ENCODE peak calls at places on chromosomes 6 and 20, in five cellular contexts. M, Z, D, U and A are unnamed samples.

GRCh38 chr6:15017251-15017650 is 228.6 kb upstream of the JARID2 start:
- DNase-seq in M (peak; percentile 17), Z (no peak), D (no peak), U (peak; percentile 48), A (peak; percentile 60)

GRCh38 chr6:219019-219570 is 73.2 kb upstream of the DUSP22 start:
- DNase-seq in M (no peak), Z (no peak), D (no peak), U (no peak), A (no peak)

GRCh38 chr6:125746731-125747588 is 2.5 kb upstream of the HEY2 start:
- DNase-seq in M (peak; percentile 39), Z (peak; percentile 83), D (peak; percentile 50), U (no peak), A (peak; percentile 86)

GRCh38 chr20:46111028-46111835 is 6.9 kb upstream of the CD40 start:
- DNase-seq in M (no peak), Z (no peak), D (peak; percentile 44), U (no peak), A (no peak)

GRCh38 chr6:111013144-111013905 is 31.5 kb downstream of the RPF2 start:
- DNase-seq in M (peak; percentile 4), Z (no peak), D (no peak), U (no peak), A (no peak)

GRCh38 chr6:130696806-130697205 is 130.4 kb upstream of the SMLR1 start:
- DNase-seq in M (peak; percentile 22), Z (no peak), D (no peak), U (no peak), A (no peak)

GRCh38 chr6:13863699-13864155 is 49.4 kb upstream of the MCUR1 start:
- DNase-seq in M (no peak), Z (no peak), D (no peak), U (no peak), A (no peak)

GRCh38 chr20:57214427-57214826 is 52.0 kb downstream of the BMP7 start:
- DNase-seq in M (no peak), Z (no peak), D (no peak), U (no peak), A (no peak)

GRCh38 chr20:49460916-49461315 is 21.6 kb downstream of the KCNB1 start:
- DNase-seq in M (no peak), Z (no peak), D (no peak), U (no peak), A (no peak)

GRCh38 chr20:51953731-51954340 is 151.5 kb upstream of the SALL4 start:
- DNase-seq in M (no peak), Z (no peak), D (no peak), U (no peak), A (no peak)

GRCh38 chr6:108728826-108729225 is 119.4 kb upstream of the ARMC2 start:
- DNase-seq in M (no peak), Z (no peak), D (no peak), U (peak; percentile 52), A (no peak)

GRCh38 chr20:20321917-20322316 is 46.0 kb upstream of the INSM1 start:
- DNase-seq in M (no peak), Z (no peak), D (no peak), U (no peak), A (no peak)

GRCh38 chr20:3738109-3739053 is 5.9 kb downstream of the HSPA12B start:
- DNase-seq in M (no peak), Z (no peak), D (no peak), U (no peak), A (no peak)

GRCh38 chr6:103672169-103672568 is 1187.5 kb downstream of the HACE1 start:
- DNase-seq in M (no peak), Z (no peak), D (no peak), U (peak; percentile 50), A (no peak)

GRCh38 chr20:49276895-49277785 is 717 bp downstream of the ZNFX1 start:
- DNase-seq in M (no peak), Z (peak; percentile 91), D (no peak), U (peak; percentile 32), A (peak; percentile 28)

GRCh38 chr20:48769111-48769879 is 58.5 kb downstream of the PREX1 start:
- DNase-seq in M (no peak), Z (peak; percentile 88), D (no peak), U (no peak), A (peak; percentile 58)

GRCh38 chr6:118940770-118941169 is 5.8 kb upstream of the MCM9 start:
- DNase-seq in M (no peak), Z (no peak), D (no peak), U (no peak), A (no peak)

GRCh38 chr6:108277295-108277694 is 16.5 kb upstream of the SNX3 start:
- DNase-seq in M (no peak), Z (no peak), D (no peak), U (no peak), A (no peak)

GRCh38 chr6:127634178-127634577 is 57.2 kb downstream of the C6orf58 start:
- DNase-seq in M (no peak), Z (no peak), D (no peak), U (no peak), A (no peak)

GRCh38 chr6:9388596-9388995 is 953.3 kb upstream of the SLC35B3 start:
- DNase-seq in M (no peak), Z (no peak), D (no peak), U (no peak), A (no peak)

GRCh38 chr6:81145506-81145905 is 607.0 kb downstream of the TENT5A start:
- DNase-seq in M (no peak), Z (no peak), D (no peak), U (no peak), A (no peak)

GRCh38 chr6:125986295-125986955 is at the start of gene TRMT11:
- DNase-seq in M (peak; percentile 82), Z (peak; percentile 94), D (peak; percentile 84), U (peak; percentile 94), A (peak; percentile 95)

GRCh38 chr6:16704706-16705402 is 56.4 kb downstream of the ATXN1 start:
- DNase-seq in M (peak; percentile 79), Z (no peak), D (peak; percentile 41), U (no peak), A (no peak)

GRCh38 chr6:52262620-52263344 is 18.5 kb upstream of the IL17F start:
- DNase-seq in M (no peak), Z (no peak), D (no peak), U (no peak), A (no peak)

GRCh38 chr20:14612389-14612788 is 275.0 kb upstream of the FLRT3 start:
- DNase-seq in M (peak; percentile 4), Z (no peak), D (peak; percentile 89), U (no peak), A (no peak)

GRCh38 chr6:136784910-136785746 is 7.1 kb downstream of the MAP3K5 start:
- DNase-seq in M (no peak), Z (peak; percentile 91), D (peak; percentile 31), U (peak; percentile 41), A (peak; percentile 58)

GRCh38 chr6:157221049-157221816 is 102.1 kb downstream of the TMEM242 start:
- DNase-seq in M (peak; percentile 63), Z (peak; percentile 95), D (peak; percentile 71), U (peak; percentile 74), A (peak; percentile 82)

GRCh38 chr20:1185781-1186334 is 1.1 kb upstream of the TMEM74B start:
- DNase-seq in M (peak; percentile 26), Z (no peak), D (peak; percentile 37), U (peak; percentile 65), A (peak; percentile 52)

GRCh38 chr6:43748765-43749164 is 21.2 kb upstream of the VEGFA start:
- DNase-seq in M (no peak), Z (no peak), D (no peak), U (no peak), A (no peak)
- TF ChIP-seq CTCF in M (no peak), Z (no peak), D (no peak), U (no peak), A (no peak)

GRCh38 chr6:54354608-54355007 is 46.4 kb downstream of the TINAG start:
- DNase-seq in M (no peak), Z (no peak), D (no peak), U (no peak), A (no peak)
- H3K4me1 ChIP-seq in M (no peaks in the 10 kb centered on the region), Z (no peaks in the 10 kb centered on the region), D (no peaks in the 10 kb centered on the region), U (peaks cover 3% of the 10 kb centered on the region), A (no peaks in the 10 kb centered on the region)

GRCh38 chr6:24909281-24910216 is 26.2 kb downstream of the RIPOR2 start:
- DNase-seq in M (no peak), Z (no peak), D (no peak), U (no peak), A (no peak)

GRCh38 chr6:24908555-24908954 is 27.2 kb downstream of the RIPOR2 start:
- DNase-seq in M (peak; percentile 20), Z (no peak), D (no peak), U (no peak), A (no peak)

GRCh38 chr6:24911983-24912382 is 23.8 kb downstream of the RIPOR2 start:
- DNase-seq in M (no peak), Z (no peak), D (no peak), U (no peak), A (no peak)

GRCh38 chr6:24910850-24911712 is 24.7 kb downstream of the RIPOR2 start:
- DNase-seq in M (peak; percentile 65), Z (peak; percentile 91), D (peak; percentile 37), U (peak; percentile 50), A (peak; percentile 37)

GRCh38 chr6:24910331-24910849 is 25.4 kb downstream of the RIPOR2 start:
- DNase-seq in M (no peak), Z (peak; percentile 85), D (no peak), U (peak; percentile 17), A (no peak)
- TF ChIP-seq CTCF in M (no peak), Z (no peak), D (peak; percentile 6), U (peak; percentile 27), A (no peak)

DNA sequence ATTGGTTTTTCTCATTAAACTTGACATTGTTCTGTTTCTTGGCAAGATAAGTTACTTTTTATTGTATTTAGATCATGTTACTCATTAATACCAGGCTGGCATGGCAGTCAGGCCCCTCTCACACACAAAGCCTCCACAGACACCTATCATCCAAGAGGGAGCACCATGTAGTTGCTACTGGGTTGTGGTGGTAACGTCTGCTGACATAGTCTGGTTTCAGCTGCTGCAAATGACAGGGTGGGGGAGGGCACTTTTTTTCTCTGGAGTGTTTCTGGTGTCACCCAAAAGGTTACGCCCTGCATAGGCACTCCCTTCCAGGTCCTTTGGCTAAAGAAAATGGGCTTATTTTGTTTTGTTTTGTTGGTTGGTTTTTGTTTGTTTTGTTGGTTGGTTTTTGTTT is 236.5 kb upstream of the RIMS1 start:
- DNase-seq in M (no peak), Z (no peak), D (no peak), U (no peak), A (no peak)
- H3K4me1 ChIP-seq in M (no peaks in the 10 kb centered on the region), Z (no peaks in the 10 kb centered on the region), D (no peaks in the 10 kb centered on the region), U (no peaks in the 10 kb centered on the region), A (no peaks in the 10 kb centered on the region)

DNA sequence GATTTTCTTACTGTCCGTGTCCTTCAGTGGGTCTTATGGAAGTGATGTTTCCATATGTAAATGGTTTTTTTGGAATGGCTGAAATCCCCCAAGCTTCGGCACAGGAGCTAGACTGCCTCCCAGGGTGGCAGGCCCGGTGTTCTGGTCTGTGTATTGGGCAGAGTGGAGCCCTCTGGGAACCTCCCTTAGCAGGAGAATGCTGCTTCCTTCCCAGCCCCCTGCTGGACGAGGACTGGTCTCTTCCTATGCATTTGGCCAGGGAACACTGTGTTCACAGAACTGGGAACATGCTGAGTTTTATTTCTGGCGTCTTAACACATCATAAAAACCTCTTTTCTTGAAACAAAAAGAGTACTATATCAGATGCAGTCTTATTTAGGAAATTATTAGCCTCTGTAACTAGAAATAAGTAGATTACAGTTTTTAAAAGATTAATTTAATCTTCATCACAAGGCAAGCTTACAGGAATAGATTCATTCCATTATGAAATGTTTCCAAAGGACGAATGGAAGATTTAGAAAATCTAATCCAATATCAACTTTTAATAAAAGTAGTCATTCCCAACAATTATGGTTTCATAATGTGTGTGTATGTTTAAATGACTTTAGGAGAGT is 56.6 kb downstream of the SYTL3 start:
- DNase-seq in M (peak; percentile 51), Z (peak; percentile 58), D (peak; percentile 64), U (peak; percentile 73), A (peak; percentile 82)
- TF ChIP-seq CTCF in M (peak; percentile 55), Z (no peak), D (peak; percentile 72), U (peak; percentile 68), A (peak; percentile 49)